ENCODE peak calls at places on chromosome 11, in ten cellular contexts. Y is mesothelial cell of epicardium; W is T-cell; J is fibroblast of the conjunctiva; B is activated T-helper 9 cell treated with anti-CD3 and anti-CD28 coated beads, Interleukin-2, amount 50 U/mL, for 16 hours; P is body of pancreas; H is substantia nigra; N is NCI-H2171 treated with DMSO at 0.1 percent for 48 hours; M is HT1080; S is tibial nerve. C is an unnamed sample.

GRCh38 chr11:28542556-28542955 is 434.4 kb downstream of the METTL15 start:
- DNase-seq in Y (no peak), W (no peak), J (no peak), B (no peak), P (no peak), H (no peak), N (no peak), M (no peak), S (no peak), C (no peak)

GRCh38 chr11:81725691-81726090 is 1008.0 kb downstream of the FAM181B start:
- DNase-seq in Y (no peak), W (no peak), J (no peak), B (no peak), P (no peak), H (no peak), N (no peak), M (peak; percentile 83), S (no peak), C (no peak)

GRCh38 chr11:33387996-33388395 is 130.8 kb downstream of the HIPK3 start:
- DNase-seq in Y (no peak), W (no peak), J (no peak), B (no peak), P (no peak), H (no peak), N (no peak), M (no peak), S (no peak), C (peak; percentile 76)

GRCh38 chr11:6650980-6651379 is 4.6 kb downstream of the DCHS1 start:
- DNase-seq in Y (no peak), W (no peak), J (no peak), B (no peak), P (no peak), H (no peak), N (no peak), M (peak; percentile 42), S (no peak), C (no peak)

GRCh38 chr11:79381036-79381435 is 59.8 kb downstream of the TENM4 start:
- DNase-seq in Y (no peak), W (no peak), J (no peak), B (no peak), P (no peak), H (no peak), N (no peak), M (no peak), S (no peak), C (no peak)

GRCh38 chr11:36372101-36372767 is 76.1 kb downstream of the PRR5L start:
- DNase-seq in Y (no peak), W (no peak), J (peak; percentile 72), B (no peak), P (no peak), H (no peak), N (no peak), M (peak; percentile 91), S (no peak), C (no peak)

GRCh38 chr11:11451501-11452005 is 98.5 kb upstream of the CSNK2A3 start:
- DNase-seq in Y (no peak), W (no peak), J (no peak), B (no peak), P (peak; percentile 30), H (no peak), N (no peak), M (peak; percentile 38), S (no peak), C (no peak)

GRCh38 chr11:62974848-62975522 is 9.8 kb downstream of the SLC22A6 start:
- DNase-seq in Y (peak; percentile 42), W (no peak), J (no peak), B (no peak), P (peak; percentile 72), H (no peak), N (peak; percentile 89), M (peak; percentile 39), S (no peak), C (peak; percentile 28)

GRCh38 chr11:91730071-91730470 is 494.5 kb upstream of the FAT3 start:
- DNase-seq in Y (no peak), W (no peak), J (no peak), B (no peak), P (no peak), H (no peak), N (no peak), M (peak; percentile 24), S (no peak), C (no peak)

GRCh38 chr11:107598225-107599139 is 7.5 kb downstream of the ELMOD1 start:
- DNase-seq in Y (no peak), W (no peak), J (no peak), B (no peak), P (no peak), H (no peak), N (no peak), M (peak; percentile 28), S (no peak), C (peak; percentile 9)

GRCh38 chr11:40338739-40339138 is 1120.7 kb downstream of the LRRC4C start:
- DNase-seq in Y (no peak), W (no peak), J (no peak), B (no peak), P (no peak), H (no peak), N (no peak), M (peak; percentile 84), S (no peak), C (no peak)

GRCh38 chr11:126344291-126344970 is 11.1 kb upstream of the ST3GAL4 start:
- DNase-seq in Y (no peak), W (no peak), J (no peak), B (no peak), P (no peak), H (no peak), N (no peak), M (no peak), S (no peak), C (no peak)

GRCh38 chr11:1749020-1749758 is 1.2 kb downstream of the IFITM10 start:
- DNase-seq in Y (no peak), W (no peak), J (no peak), B (no peak), P (no peak), H (no peak), N (no peak), M (no peak), S (no peak), C (no peak)

GRCh38 chr11:77107950-77108349 is 5.3 kb downstream of the OMP start:
- DNase-seq in Y (no peak), W (no peak), J (peak; percentile 66), B (no peak), P (peak; percentile 82), H (no peak), N (no peak), M (peak; percentile 83), S (no peak), C (no peak)

GRCh38 chr11:952406-953385 is 27.0 kb downstream of the AP2A2 start:
- DNase-seq in Y (no peak), W (no peak), J (no peak), B (no peak), P (peak; percentile 94), H (no peak), N (no peak), M (no peak), S (no peak), C (no peak)

GRCh38 chr11:94910779-94911178 is 62.6 kb downstream of the CWC15 start:
- DNase-seq in Y (no peak), W (no peak), J (peak; percentile 49), B (no peak), P (no peak), H (no peak), N (no peak), M (no peak), S (no peak), C (no peak)

GRCh38 chr11:2390091-2390870 is 10.3 kb upstream of the TSSC4 start:
- DNase-seq in Y (no peak), W (no peak), J (no peak), B (no peak), P (no peak), H (no peak), N (peak; percentile 12), M (no peak), S (no peak), C (no peak)

C was measured in KBM-7.